ENCODE peak calls at places on chromosomes 1 and 21, in six cellular contexts. S is HEK293T, H is EL, B is T1000, Z is lung microvascular endothelial cell, J is stomach. P is an unnamed sample.
A peak's percentile ranks its signal among the peaks of the same experiment; 100 is the strongest.

GRCh38 chr1:10519016-10519417 is 44.3 kb downstream of the PEX14 start:
- DNase-seq in B (no peak), J (peak; percentile 62), Z (no peak), H (no peak), S (no peak), P (no peak)

GRCh38 chr1:200180821-200181220 is 153.3 kb downstream of the NR5A2 start:
- DNase-seq in Z (peak; percentile 66), S (no peak), J (no peak), B (peak; percentile 59), H (peak; percentile 77), P (no peak)

GRCh38 chr1:98325646-98326441 is 335.7 kb upstream of the SNX7 start:
- DNase-seq in S (no peak), H (peak; percentile 97), B (peak; percentile 78), J (peak; percentile 68), Z (peak; percentile 93), P (peak; percentile 33)

GRCh38 chr1:1358433-1359201 is at the start of gene MXRA8:
- DNase-seq in Z (no peak), B (no peak), S (no peak), H (peak; percentile 89), J (no peak), P (peak; percentile 81)

GRCh38 chr1:34113887-34114286 is 51.1 kb downstream of the CSMD2 start:
- DNase-seq in H (no peak), Z (peak; percentile 8), B (no peak), J (no peak), S (no peak), P (no peak)

GRCh38 chr1:155173478-155174333 is at the start of gene TRIM46:
- DNase-seq in H (peak; percentile 72), J (peak; percentile 25), Z (peak; percentile 49), B (no peak), S (peak; percentile 67), P (peak; percentile 45)

GRCh38 chr21:42145569-42146250 is 73.2 kb upstream of the ABCG1 start:
- DNase-seq in Z (peak; percentile 48), H (peak; percentile 46), J (peak; percentile 59), S (peak; percentile 91), B (peak; percentile 37), P (no peak)

GRCh38 chr1:26959722-26960624 is at the start of gene KDF1:
- DNase-seq in H (no peak), S (no peak), Z (no peak), B (no peak), J (peak; percentile 92), P (peak; percentile 86)

GRCh38 chr21:45246535-45247320 is 41.0 kb downstream of the POFUT2 start:
- DNase-seq in H (no peak), B (no peak), S (no peak), Z (no peak), J (no peak), P (no peak)

GRCh38 chr1:229271448-229272120 is 673 bp downstream of the RAB4A start:
- DNase-seq in S (peak; percentile 52), Z (peak; percentile 29), J (peak; percentile 37), B (no peak), H (peak; percentile 44), P (peak; percentile 68)

GRCh38 chr1:173478099-173478555 is 992 bp downstream of the PRDX6 start:
- DNase-seq in H (peak; percentile 67), B (no peak), S (peak; percentile 48), J (peak; percentile 58), Z (peak; percentile 59), P (peak; percentile 51)

GRCh38 chr21:31557956-31558838 is 101.3 kb upstream of the SOD1 start:
- DNase-seq in S (peak; percentile 60), J (no peak), Z (peak; percentile 1), H (peak; percentile 13), B (peak; percentile 63), P (peak; percentile 31)

GRCh38 chr1:91601554-91602322 is 101.1 kb downstream of the CDC7 start:
- DNase-seq in S (no peak), J (no peak), Z (no peak), B (no peak), H (no peak), P (no peak)

GRCh38 chr1:242086093-242086492 is 87.2 kb upstream of the MAP1LC3C start:
- DNase-seq in S (no peak), Z (no peak), J (no peak), B (no peak), H (no peak), P (no peak)

GRCh38 chr1:53733975-53734649 is 4.9 kb downstream of the GLIS1 start:
- DNase-seq in Z (no peak), S (no peak), B (peak; percentile 57), H (peak; percentile 91), J (no peak), P (no peak)

GRCh38 chr1:44553771-44554170 is 120.5 kb downstream of the TMEM53 start:
- DNase-seq in J (no peak), S (no peak), H (peak; percentile 90), Z (no peak), B (no peak), P (no peak)

GRCh38 chr21:18608226-18608625 is 204.6 kb upstream of the TMPRSS15 start:
- DNase-seq in H (no peak), S (no peak), J (no peak), B (no peak), Z (no peak), P (no peak)

GRCh38 chr1:46488343-46489168 is 1.1 kb upstream of the DMBX1 start:
- DNase-seq in H (no peak), Z (no peak), S (no peak), B (no peak), J (no peak), P (no peak)

GRCh38 chr1:235908742-235909520 is 42.2 kb upstream of the LYST start:
- DNase-seq in S (no peak), H (peak; percentile 89), B (peak; percentile 69), J (no peak), Z (peak; percentile 58), P (no peak)

GRCh38 chr1:203796223-203796747 is 862 bp downstream of the ZBED6 start:
- DNase-seq in B (no peak), Z (peak; percentile 48), S (peak; percentile 24), H (peak; percentile 52), J (no peak), P (peak; percentile 34)

GRCh38 chr21:38244885-38245869 is 11.6 kb upstream of the KCNJ15 start:
- DNase-seq in J (no peak), S (no peak), B (peak; percentile 49), H (peak; percentile 97), Z (peak; percentile 94), P (no peak)

GRCh38 chr1:2194319-2194897 is at the start of gene FAAP20:
- DNase-seq in J (peak; percentile 76), S (peak; percentile 81), B (peak; percentile 88), H (peak; percentile 74), Z (peak; percentile 66), P (no peak)

GRCh38 chr1:66445492-66446181 is 88.3 kb upstream of the SGIP1 start:
- DNase-seq in Z (peak; percentile 70), S (no peak), H (no peak), J (peak; percentile 32), B (no peak), P (peak; percentile 34)

GRCh38 chr1:57089855-57090254 is 124.0 kb upstream of the C8B start:
- DNase-seq in B (no peak), Z (no peak), S (no peak), H (no peak), J (no peak), P (no peak)

GRCh38 chr1:209248649-209249279 is 334.8 kb upstream of the CAMK1G start:
- DNase-seq in J (peak; percentile 50), Z (peak; percentile 65), S (peak; percentile 72), B (peak; percentile 19), H (peak; percentile 61), P (no peak)

GRCh38 chr1:224623743-224624333 is 7.7 kb downstream of the CNIH3 start:
- DNase-seq in B (peak; percentile 76), Z (peak; percentile 91), H (peak; percentile 97), J (peak; percentile 39), S (no peak), P (no peak)

GRCh38 chr1:16143566-16144324 is 12.1 kb downstream of the EPHA2 start:
- DNase-seq in H (peak; percentile 74), S (no peak), Z (peak; percentile 18), B (peak; percentile 52), J (peak; percentile 90), P (peak; percentile 65)

GRCh38 chr1:67856921-67857320 is 23.7 kb upstream of the GNG12 start:
- DNase-seq in J (no peak), B (no peak), S (no peak), Z (no peak), H (no peak), P (no peak)

GRCh38 chr1:202278751-202279150 is 63.0 kb downstream of the UBE2T start:
- DNase-seq in H (no peak), S (no peak), Z (no peak), B (no peak), J (no peak), P (no peak)

GRCh38 chr21:44087426-44088400 is 19.5 kb upstream of the PWP2 start:
- DNase-seq in S (no peak), H (no peak), B (no peak), Z (no peak), J (peak; percentile 25), P (no peak)

GRCh38 chr1:224435318-224435763 is 744 bp upstream of the WDR26 start:
- DNase-seq in S (peak; percentile 39), H (peak; percentile 80), Z (peak; percentile 34), J (no peak), B (peak; percentile 9), P (no peak)

GRCh38 chr1:11473635-11474034 is 5.3 kb upstream of the DISP3 start:
- DNase-seq in B (no peak), J (no peak), H (peak; percentile 13), S (peak; percentile 50), Z (peak; percentile 24), P (no peak)

GRCh38 chr1:175757381-175758015 is 14.1 kb upstream of the TNR start:
- DNase-seq in H (peak; percentile 23), B (no peak), J (peak; percentile 29), Z (peak; percentile 24), S (peak; percentile 86), P (no peak)

GRCh38 chr21:46182548-46183336 is 1.5 kb downstream of the SPATC1L start:
- DNase-seq in J (no peak), H (no peak), S (no peak), Z (no peak), B (no peak), P (no peak)